ENCODE peak calls at places on chromosomes 16 and 17, in nine cellular contexts. N, F, M, R, G, Z, A, H and W are unnamed samples.

GRCh38 chr17:48901241-48901640 is 7.0 kb upstream of the UBE2Z start:
- DNase-seq in G (no peak), R (no peak), Z (no peak), F (no peak), M (no peak), N (no peak), A (no peak), H (no peak), W (peak)

GRCh38 chr16:86444274-86445060 is 65.9 kb upstream of the FOXF1 start:
- DNase-seq in R (no peak), G (no peak), M (no peak), F (no peak), N (no peak), A (no peak), H (no peak), Z (no peak), W (no peak)

GRCh38 chr17:40317345-40317873 is 8.4 kb downstream of the RARA start:
- DNase-seq in G (no peak), A (peak), N (peak), H (no peak), M (no peak), F (no peak), R (no peak), Z (peak), W (peak)

GRCh38 chr16:31009894-31010293 is 544 bp downstream of the STX1B start:
- DNase-seq in M (no peak), Z (peak), H (no peak), R (no peak), N (no peak), F (no peak), G (peak), A (peak), W (no peak)

GRCh38 chr17:80726558-80727408 is 182.1 kb downstream of the RPTOR start:
- DNase-seq in F (no peak), A (no peak), H (no peak), R (no peak), G (no peak), M (no peak), Z (no peak), N (no peak), W (no peak)

GRCh38 chr16:23986455-23986854 is 150.7 kb downstream of the PRKCB start:
- DNase-seq in R (no peak), G (no peak), N (no peak), H (no peak), M (no peak), F (no peak), Z (no peak), A (no peak), W (no peak)

GRCh38 chr17:27747462-27748359 is 52.6 kb downstream of the NOS2 start:
- DNase-seq in G (no peak), F (no peak), Z (peak), R (no peak), N (no peak), M (no peak), A (peak), H (no peak), W (no peak)

GRCh38 chr16:3702082-3702481 is 15.2 kb downstream of the TRAP1 start:
- DNase-seq in N (no peak), H (no peak), Z (no peak), G (no peak), R (no peak), A (no peak), F (no peak), M (no peak), W (no peak)

GRCh38 chr17:74605361-74605760 is 13.3 kb upstream of the CD300LD start:
- DNase-seq in M (no peak), F (no peak), H (no peak), N (peak), Z (no peak), G (peak), R (no peak), A (peak), W (peak)

GRCh38 chr17:81536299-81537290 is 8.4 kb downstream of the FSCN2 start:
- DNase-seq in Z (peak), H (no peak), A (no peak), M (no peak), R (no peak), G (no peak), N (no peak), F (no peak), W (no peak)

GRCh38 chr16:87457051-87457611 is 35.7 kb downstream of the ZCCHC14 start:
- DNase-seq in R (no peak), M (no peak), A (peak), Z (no peak), H (no peak), F (no peak), N (no peak), G (no peak), W (peak)

GRCh38 chr17:74832421-74832820 is 27.3 kb downstream of the GRIN2C start:
- DNase-seq in G (no peak), R (no peak), A (no peak), N (no peak), Z (no peak), F (no peak), H (no peak), M (no peak), W (no peak)

GRCh38 chr17:65593092-65593869 is 31.8 kb upstream of the AXIN2 start:
- DNase-seq in F (no peak), M (no peak), N (no peak), H (no peak), R (no peak), A (no peak), Z (peak), G (no peak), W (no peak)

GRCh38 chr17:44829558-44830358 is at the start of gene GJC1:
- DNase-seq in H (no peak), R (no peak), F (no peak), G (no peak), N (no peak), A (peak), Z (peak), M (no peak), W (no peak)

GRCh38 chr17:10526517-10526916 is 8.2 kb upstream of the MYH1 start:
- DNase-seq in Z (no peak), R (no peak), G (no peak), F (no peak), N (no peak), A (no peak), H (no peak), M (no peak), W (no peak)

GRCh38 chr17:71084219-71084618 is 914.9 kb downstream of the KCNJ2 start:
- DNase-seq in N (peak), G (no peak), Z (peak), R (no peak), A (peak), H (no peak), M (no peak), F (no peak), W (peak)

GRCh38 chr17:74838275-74838674 is 21.4 kb downstream of the GRIN2C start:
- DNase-seq in A (no peak), R (no peak), Z (peak), M (no peak), N (no peak), F (no peak), H (no peak), G (no peak), W (no peak)

GRCh38 chr16:2529061-2529931 is 1.9 kb downstream of the CEMP1 start:
- DNase-seq in G (no peak), F (no peak), N (no peak), M (no peak), Z (peak), H (no peak), R (no peak), A (peak), W (no peak)

GRCh38 chr16:675884-676564 is 553 bp downstream of the RHBDL1 start:
- DNase-seq in H (no peak), F (no peak), R (no peak), M (no peak), N (no peak), G (no peak), A (no peak), Z (no peak), W (no peak)